ENCODE peak calls at places on chromosomes 16 and 17, in five cellular contexts. S is PC-3, W is GM23338, J is fibroblast of lung, X is PC-9. H is an unnamed sample. For H3K79me2, the result is how much of the 10 kb centered on the place peaks cover.

GRCh38 chr17:64008830-64009229 is 10.7 kb downstream of the PRR29 start:
- DNase-seq in S (no peak), W (no peak), J (no peak), X (no peak), H (no peak)

GRCh38 chr17:33262724-33263123 is 30.4 kb downstream of the ASIC2 start:
- DNase-seq in S (no peak), W (peak), J (peak), X (no peak), H (no peak)

GRCh38 chr17:48192321-48192731 is 84.8 kb downstream of the SNX11 start:
- DNase-seq in S (peak), W (peak), J (peak), X (no peak), H (no peak)

GRCh38 chr17:41530062-41531048 is 2.2 kb upstream of the KRT19 start:
- DNase-seq in S (peak), W (no peak), J (peak), X (peak), H (peak)

GRCh38 chr17:60231691-60232090 is 81.9 kb downstream of the CA4 start:
- DNase-seq in S (no peak), W (no peak), J (peak), X (no peak), H (no peak)

GRCh38 chr17:21174719-21175118 is 39.2 kb downstream of the TMEM11 start:
- DNase-seq in S (no peak), W (no peak), J (peak), X (no peak), H (no peak)

GRCh38 chr17:65856865-65857264 is 295.4 kb upstream of the AXIN2 start:
- DNase-seq in S (peak), W (no peak), J (peak), X (no peak), H (no peak)

GRCh38 chr17:50514936-50515702 is 6.9 kb downstream of the MYCBPAP start:
- DNase-seq in S (no peak), W (peak), J (peak), X (no peak), H (no peak)

GRCh38 chr16:79752421-79752820 is 151.9 kb upstream of the MAF start:
- DNase-seq in S (no peak), W (no peak), J (no peak), X (no peak), H (peak)

GRCh38 chr16:31880322-31880979 is 6.8 kb downstream of the ZNF267 start:
- DNase-seq in S (peak), W (no peak), J (peak), X (peak), H (peak)

GRCh38 chr16:50610331-50611262 is 62.4 kb downstream of the NKD1 start:
- DNase-seq in S (no peak), W (peak), J (no peak), X (no peak), H (peak)

GRCh38 chr17:65389426-65389825 is 172.0 kb downstream of the AXIN2 start:
- DNase-seq in S (peak), W (no peak), J (peak), X (no peak), H (no peak)

GRCh38 chr17:21513012-21513570 is 136.9 kb downstream of the KCNJ12 start:
- DNase-seq in S (peak), W (peak), J (peak), X (peak), H (peak)

GRCh38 chr17:70295732-70296131 is 126.4 kb downstream of the KCNJ2 start:
- DNase-seq in S (no peak), W (no peak), J (no peak), X (no peak), H (no peak)

GRCh38 chr17:81150379-81151038 is 14.8 kb upstream of the PVALEF start:
- DNase-seq in S (no peak), W (no peak), J (no peak), X (no peak), H (no peak)

GRCh38 chr17:72661093-72661944 is 431.2 kb downstream of the SLC39A11 start:
- DNase-seq in S (peak), W (no peak), J (peak), X (peak), H (peak)

GRCh38 chr17:50348522-50349240 is 2.8 kb downstream of the XYLT2 start:
- DNase-seq in S (peak), W (no peak), J (peak), X (no peak), H (peak)

DNA sequence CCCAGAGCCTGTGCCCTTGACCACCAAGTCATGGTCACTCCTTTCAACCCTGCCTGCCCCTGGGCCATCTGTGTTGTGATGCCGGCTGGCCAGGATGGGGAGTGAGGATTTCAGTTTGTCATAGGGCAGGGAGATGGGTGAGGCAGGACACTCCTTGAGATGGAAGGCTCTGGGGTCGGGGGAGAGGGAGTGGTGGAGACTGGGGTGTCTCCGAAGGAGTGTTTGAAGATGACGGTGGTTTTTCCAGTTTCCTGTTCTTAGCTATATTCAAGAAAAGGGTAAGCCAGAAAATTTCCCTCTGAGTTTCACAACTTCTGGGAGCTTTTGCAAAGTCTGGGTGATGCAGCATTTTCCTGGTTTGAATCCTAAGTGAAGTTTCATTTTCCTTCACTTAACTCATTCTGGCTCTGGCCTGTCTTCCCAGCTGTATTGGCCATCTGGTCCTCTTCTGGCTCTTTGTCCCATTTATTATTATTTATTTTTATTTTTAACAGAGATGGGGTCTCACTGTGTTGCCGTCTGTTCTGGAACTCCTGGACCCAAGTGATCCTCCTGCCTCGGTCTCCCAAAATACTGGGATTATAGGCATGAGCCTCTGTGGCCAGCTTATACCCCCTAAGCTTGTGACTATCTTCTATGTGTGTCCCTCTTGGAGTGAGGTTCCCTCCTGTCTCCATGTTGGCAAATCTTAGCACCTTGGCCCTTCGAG is 27.7 kb downstream of the ABCC1 start:
- DNase-seq in S (no peak), W (no peak), J (peak), X (no peak), H (no peak)
- H3K79me2 ChIP-seq in S (half or more), W (half or more), J (half or more), X (half or more), H (under half)

DNA sequence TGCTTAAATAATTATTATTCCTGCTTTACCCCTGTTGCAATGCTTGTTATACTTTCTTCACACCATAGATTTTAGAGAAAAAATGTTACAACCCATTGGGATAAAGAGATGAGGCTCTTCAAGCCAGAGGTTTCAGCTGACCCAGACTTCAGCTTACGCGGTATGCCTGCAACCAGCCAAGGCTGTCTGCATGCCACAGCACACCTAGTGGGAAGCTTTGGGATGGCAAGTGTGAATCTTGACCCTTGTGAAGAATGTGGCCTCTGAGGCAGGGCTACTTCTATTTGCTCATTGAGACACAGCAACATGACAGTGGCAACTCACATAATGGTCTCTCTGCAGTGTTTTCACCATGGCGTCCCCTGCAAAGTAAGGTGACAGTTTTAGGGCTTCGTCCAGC is 193.9 kb upstream of the PIRT start:
- DNase-seq in S (no peak), W (peak), J (no peak), X (no peak), H (no peak)
- TF ChIP-seq CTCF in S (no peak), W (peak), J (no peak), X (peak), H (no peak)

GRCh38 chr16:75481475-75481874 is 13.8 kb downstream of the CHST6 start:
- DNase-seq in S (no peak), W (no peak), J (no peak), X (no peak), H (no peak)
- H3K4me3 ChIP-seq in S (no peak), W (no peak), J (no peak), X (no peak), H (no peak)

GRCh38 chr17:19482571-19482970 is 51.1 kb upstream of the SLC47A1 start:
- DNase-seq in S (peak), W (peak), J (peak), X (peak), H (no peak)
- H3K79me2 ChIP-seq in S (under half), W (under half), J (under half), X (under half), H (under half)

GRCh38 chr16:4179763-4180260 is 62.1 kb downstream of the SRL start:
- DNase-seq in S (no peak), W (no peak), J (no peak), X (no peak), H (no peak)

GRCh38 chr16:4184038-4184702 is 57.7 kb downstream of the SRL start:
- DNase-seq in S (no peak), W (no peak), J (no peak), X (no peak), H (no peak)

GRCh38 chr16:4182581-4183257 is 59.2 kb downstream of the SRL start:
- DNase-seq in S (no peak), W (no peak), J (no peak), X (no peak), H (no peak)

GRCh38 chr16:4180511-4180910 is 61.4 kb downstream of the SRL start:
- DNase-seq in S (no peak), W (no peak), J (no peak), X (no peak), H (no peak)

DNA sequence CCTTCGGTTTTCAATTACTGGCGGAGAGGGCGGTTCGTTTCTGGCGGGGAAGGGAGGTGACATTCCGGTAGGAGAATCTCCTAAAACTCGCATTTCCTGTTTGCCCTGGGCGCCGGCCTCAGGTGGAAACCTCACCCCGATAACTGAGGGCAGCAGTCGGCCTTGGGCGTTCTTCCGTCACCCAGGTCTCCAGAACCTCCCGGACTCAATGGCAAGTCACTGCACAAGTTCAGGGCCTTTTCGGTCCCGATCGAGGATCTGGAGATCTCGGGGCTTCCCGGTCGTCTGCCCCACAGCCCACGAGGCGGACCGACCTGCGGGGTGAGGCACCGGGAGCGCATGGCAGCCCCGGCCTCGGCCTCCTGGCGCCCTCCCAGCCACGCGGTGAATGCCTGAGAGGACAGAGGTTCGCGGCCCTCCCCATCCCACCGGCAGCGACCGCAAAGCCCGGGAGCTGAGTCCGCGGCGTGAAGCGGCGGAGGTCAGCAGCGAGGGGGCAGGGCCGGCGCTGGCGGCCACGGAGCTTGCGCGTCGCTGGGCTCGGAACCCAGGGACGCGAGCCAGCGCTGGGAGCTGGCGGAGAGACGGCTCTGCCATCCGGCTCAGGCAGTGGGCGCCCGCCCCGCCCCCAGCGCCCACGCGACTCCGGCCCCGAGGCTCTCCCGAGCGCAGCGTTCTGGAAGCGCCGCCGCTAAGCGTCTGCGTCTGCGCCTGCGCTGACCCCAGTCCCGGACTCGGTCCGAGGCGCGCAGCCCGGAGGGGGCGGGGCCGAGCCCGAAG is 58.4 kb downstream of the SRL start:
- DNase-seq in S (peak), W (peak), J (peak), X (peak), H (peak)
- TF ChIP-seq CTCF in S (no peak), W (no peak), J (no peak), X (no peak), H (no peak)

GRCh38 chr17:58156839-58157803 is 8.9 kb downstream of the OR4D1 start:
- DNase-seq in S (no peak), W (peak), J (peak), X (no peak), H (peak)
- H3K4me3 ChIP-seq in S (no peak), W (peak), J (no peak), X (no peak), H (peak)

DNA sequence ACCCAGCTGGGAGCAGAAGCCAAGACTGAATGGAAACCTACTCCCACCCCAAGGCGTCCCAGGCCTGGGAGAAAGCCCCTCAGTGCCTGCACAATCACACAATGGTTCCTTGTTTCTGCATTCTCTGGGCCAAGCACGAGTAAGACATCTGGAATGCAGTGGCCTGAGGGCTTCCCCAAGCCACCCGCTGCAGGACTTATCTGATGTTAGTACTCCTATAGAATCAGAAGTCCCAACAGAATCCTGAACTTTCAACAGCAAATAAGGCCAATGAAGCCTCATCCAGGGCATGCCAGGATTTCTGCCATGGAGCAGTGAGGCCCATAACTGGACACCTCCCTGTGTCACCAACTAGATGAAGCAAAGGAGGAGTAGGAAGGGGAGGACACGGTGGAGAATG is 28.6 kb downstream of the MYO18A start:
- DNase-seq in S (peak), W (no peak), J (peak), X (peak), H (no peak)
- H3K79me2 ChIP-seq in S (under half), W (under half), J (under half), X (half or more), H (half or more)

GRCh38 chr17:17351901-17352781 is 49.0 kb downstream of the NT5M start:
- DNase-seq in S (peak), W (no peak), J (peak), X (no peak), H (peak)

GRCh38 chr17:17348872-17349723 is 45.9 kb downstream of the NT5M start:
- DNase-seq in S (no peak), W (no peak), J (no peak), X (no peak), H (peak)

GRCh38 chr17:17351356-17351891 is 48.3 kb downstream of the NT5M start:
- DNase-seq in S (no peak), W (no peak), J (no peak), X (no peak), H (peak)

GRCh38 chr17:17349724-17350106 is 46.5 kb downstream of the NT5M start:
- DNase-seq in S (no peak), W (no peak), J (no peak), X (no peak), H (no peak)

DNA sequence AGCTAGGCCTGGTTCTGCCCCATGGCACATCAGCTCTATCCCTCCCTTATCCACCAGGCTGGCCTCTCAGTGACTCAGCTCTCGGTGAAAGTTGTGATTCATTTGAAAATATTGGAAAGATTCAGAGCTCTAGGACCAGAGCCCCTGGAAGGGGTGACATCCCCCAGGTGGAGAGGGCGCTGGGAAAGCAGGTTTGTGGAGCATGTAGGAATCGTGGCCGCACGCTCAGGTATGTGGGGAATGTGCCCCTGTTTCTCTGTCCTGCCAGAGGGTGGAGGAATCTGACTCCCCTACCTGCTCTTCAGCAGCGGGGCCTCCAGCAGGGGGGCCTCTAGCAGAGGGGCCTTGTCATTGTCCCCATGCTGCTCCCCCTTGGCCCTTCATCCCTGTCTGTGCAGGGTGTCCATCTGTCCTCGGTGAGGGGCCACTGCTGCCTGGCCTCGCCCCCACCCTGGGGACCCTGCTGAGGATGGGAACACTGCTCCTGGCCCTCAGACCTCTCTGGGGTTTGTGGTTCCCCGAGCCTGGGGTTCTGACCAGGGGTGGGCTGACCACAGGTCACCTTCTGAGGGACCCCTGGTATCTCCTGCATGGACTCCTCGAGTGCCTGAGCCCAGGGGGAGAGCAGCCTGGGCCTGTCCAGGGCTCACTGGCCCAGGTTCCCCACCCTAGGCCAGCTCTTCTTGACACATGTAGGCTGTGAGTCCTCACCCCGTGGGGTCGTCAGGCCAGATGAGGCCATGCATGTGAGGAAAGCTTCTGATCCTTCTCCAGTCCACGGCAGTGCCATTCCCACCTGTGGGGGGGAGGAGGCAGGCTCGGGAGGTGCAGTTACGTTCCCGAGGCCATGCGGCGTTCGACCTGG is 47.5 kb downstream of the NT5M start:
- DNase-seq in S (peak), W (peak), J (peak), X (no peak), H (peak)
- TF ChIP-seq CTCF in S (no peak), W (no peak), J (no peak), X (no peak), H (no peak)

DNA sequence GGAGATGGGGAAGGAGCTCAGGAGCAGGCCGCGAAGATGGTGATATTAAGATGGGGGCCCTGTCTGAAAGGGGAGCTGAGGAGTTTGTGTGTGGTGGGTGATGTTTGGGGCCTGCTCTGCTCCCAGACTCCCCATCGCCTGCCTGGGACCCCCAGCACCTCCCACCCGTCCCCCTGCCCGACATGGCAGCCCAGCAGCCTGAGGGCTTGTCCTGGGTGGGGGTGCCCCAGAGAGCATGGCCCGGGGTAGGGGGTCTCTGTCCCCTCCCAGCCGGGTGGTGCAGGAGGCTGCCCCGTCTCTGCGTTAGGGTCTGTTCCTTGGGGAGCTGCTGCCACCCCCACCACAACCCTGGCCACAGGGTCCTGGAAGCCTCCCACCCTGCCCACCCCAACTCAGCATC is 5.2 kb downstream of the CDH15 start:
- DNase-seq in S (no peak), W (no peak), J (no peak), X (no peak), H (no peak)
- H3K4me3 ChIP-seq in S (no peak), W (no peak), J (no peak), X (no peak), H (no peak)

H was measured in hepatocyte.